ENCODE peak calls at places on chromosome 22, in four cellular contexts. C, O, D and N are unnamed samples.

GRCh38 chr22:44493206-44493605 is 4.8 kb downstream of the RTL6 start:
- DNase-seq in C (no peak), O (no peak), D (no peak), N (no peak)

GRCh38 chr22:26330971-26331625 is 98.0 kb upstream of the ASPHD2 start:
- DNase-seq in D (peak), C (peak), O (peak), N (peak)

GRCh38 chr22:37741312-37741795 is 44.5 kb downstream of the TRIOBP start:
- DNase-seq in C (no peak), O (no peak), D (no peak), N (peak)

GRCh38 chr22:44975444-44976262 is 34.2 kb downstream of the PHF21B start:
- DNase-seq in C (peak), O (peak), D (no peak), N (peak)

GRCh38 chr22:48950151-48950915 is 877.3 kb downstream of the BRD1 start:
- DNase-seq in O (no peak), D (no peak), C (no peak), N (no peak)

GRCh38 chr22:37230673-37231405 is 13.2 kb downstream of the RAC2 start:
- DNase-seq in D (peak), O (no peak), C (no peak), N (no peak)

GRCh38 chr22:36208162-36208765 is 6.7 kb upstream of the APOL4 start:
- DNase-seq in C (no peak), O (no peak), D (no peak), N (no peak)

GRCh38 chr22:17873804-17874203 is 99.5 kb upstream of the BID start:
- DNase-seq in D (no peak), C (no peak), O (no peak), N (no peak)

GRCh38 chr22:37316875-37317371 is 34.6 kb downstream of the CYTH4 start:
- DNase-seq in D (no peak), C (peak), O (peak), N (peak)

GRCh38 chr22:22848364-22848866 is 39.2 kb upstream of the IGLL5 start:
- DNase-seq in C (peak), O (peak), D (no peak), N (peak)

GRCh38 chr22:19196841-19197612 is 18.5 kb upstream of the SLC25A1 start:
- DNase-seq in C (no peak), O (no peak), D (no peak), N (no peak)

GRCh38 chr22:50307891-50308596 is 598 bp upstream of the PLXNB2 start:
- DNase-seq in D (no peak), C (no peak), O (no peak), N (no peak)

GRCh38 chr22:37345863-37346514 is 63.7 kb downstream of the CYTH4 start:
- DNase-seq in D (no peak), O (no peak), C (no peak), N (peak)

GRCh38 chr22:36291831-36292740 is 39.2 kb downstream of the APOL1 start:
- DNase-seq in C (no peak), D (no peak), O (no peak), N (no peak)

GRCh38 chr22:42462016-42462415 is 29.8 kb upstream of the NFAM1 start:
- DNase-seq in D (no peak), C (peak), O (no peak), N (peak)

GRCh38 chr22:42229455-42230149 is 40.9 kb downstream of the TCF20 start:
- DNase-seq in O (no peak), C (no peak), D (no peak), N (no peak)

GRCh38 chr22:33962409-33962808 is 42.1 kb upstream of the LARGE1 start:
- DNase-seq in C (no peak), O (no peak), D (no peak), N (no peak)

GRCh38 chr22:25627271-25627848 is 62.9 kb downstream of the GRK3 start:
- DNase-seq in D (no peak), O (no peak), C (no peak), N (peak)

GRCh38 chr22:50482107-50483074 is 1.0 kb downstream of the ADM2 start:
- DNase-seq in C (no peak), D (no peak), O (no peak), N (no peak)

GRCh38 chr22:18056161-18056666 is 21.6 kb upstream of the PEX26 start:
- DNase-seq in C (peak), O (no peak), D (no peak), N (peak)

GRCh38 chr22:31943976-31944699 is at the start of gene YWHAH:
- DNase-seq in C (peak), O (peak), D (peak), N (peak)

GRCh38 chr22:31943206-31943975 is 944 bp upstream of the YWHAH start:
- DNase-seq in O (no peak), D (no peak), C (no peak), N (no peak)

GRCh38 chr22:31945478-31945815 is 1.1 kb downstream of the YWHAH start:
- DNase-seq in O (no peak), C (no peak), D (no peak), N (no peak)

GRCh38 chr22:31945971-31946680 is 1.8 kb downstream of the YWHAH start:
- DNase-seq in O (no peak), C (peak), D (no peak), N (no peak)

DNA sequence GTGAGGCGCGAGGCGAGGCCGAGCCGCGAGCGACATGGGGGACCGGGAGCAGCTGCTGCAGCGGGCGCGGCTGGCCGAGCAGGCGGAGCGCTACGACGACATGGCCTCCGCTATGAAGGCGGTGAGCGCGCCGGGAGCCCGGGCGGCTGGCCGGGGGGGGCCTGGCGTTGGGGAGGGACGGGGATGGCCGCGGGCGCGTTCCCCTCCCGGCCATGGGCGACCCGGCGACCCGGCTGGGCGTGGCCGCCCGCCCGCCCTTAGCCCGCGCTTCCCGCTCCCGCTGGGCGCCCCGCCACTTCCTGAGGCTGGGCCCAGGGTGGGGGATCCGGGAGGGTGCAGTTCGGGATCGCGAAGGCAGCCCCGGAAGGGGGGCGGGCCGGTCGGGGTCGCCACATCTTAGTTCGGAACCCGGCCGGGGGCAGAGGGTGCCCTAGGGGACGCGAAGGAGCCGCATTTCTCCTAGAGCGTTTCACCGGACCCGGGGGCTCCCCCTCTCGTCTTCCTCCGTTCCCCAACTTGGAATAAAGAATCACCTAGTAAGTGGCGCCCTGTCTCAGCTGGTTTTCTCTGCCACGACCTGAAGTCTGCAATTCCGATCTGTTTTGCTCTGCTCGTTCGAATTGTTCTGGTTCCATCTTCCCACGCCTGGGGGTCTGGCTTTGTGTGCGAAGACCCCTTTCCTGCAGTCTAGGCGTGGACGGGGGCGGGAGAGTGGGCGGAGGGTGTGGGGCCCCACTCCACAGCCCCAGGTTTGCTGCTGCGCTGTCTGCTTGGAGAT is 554 bp downstream of the YWHAH start:
- DNase-seq in C (peak), D (no peak), O (peak), N (peak)
- TF ChIP-seq USF1 in C (no peak), D (no peak), O (no peak), N (no peak)

DNA sequence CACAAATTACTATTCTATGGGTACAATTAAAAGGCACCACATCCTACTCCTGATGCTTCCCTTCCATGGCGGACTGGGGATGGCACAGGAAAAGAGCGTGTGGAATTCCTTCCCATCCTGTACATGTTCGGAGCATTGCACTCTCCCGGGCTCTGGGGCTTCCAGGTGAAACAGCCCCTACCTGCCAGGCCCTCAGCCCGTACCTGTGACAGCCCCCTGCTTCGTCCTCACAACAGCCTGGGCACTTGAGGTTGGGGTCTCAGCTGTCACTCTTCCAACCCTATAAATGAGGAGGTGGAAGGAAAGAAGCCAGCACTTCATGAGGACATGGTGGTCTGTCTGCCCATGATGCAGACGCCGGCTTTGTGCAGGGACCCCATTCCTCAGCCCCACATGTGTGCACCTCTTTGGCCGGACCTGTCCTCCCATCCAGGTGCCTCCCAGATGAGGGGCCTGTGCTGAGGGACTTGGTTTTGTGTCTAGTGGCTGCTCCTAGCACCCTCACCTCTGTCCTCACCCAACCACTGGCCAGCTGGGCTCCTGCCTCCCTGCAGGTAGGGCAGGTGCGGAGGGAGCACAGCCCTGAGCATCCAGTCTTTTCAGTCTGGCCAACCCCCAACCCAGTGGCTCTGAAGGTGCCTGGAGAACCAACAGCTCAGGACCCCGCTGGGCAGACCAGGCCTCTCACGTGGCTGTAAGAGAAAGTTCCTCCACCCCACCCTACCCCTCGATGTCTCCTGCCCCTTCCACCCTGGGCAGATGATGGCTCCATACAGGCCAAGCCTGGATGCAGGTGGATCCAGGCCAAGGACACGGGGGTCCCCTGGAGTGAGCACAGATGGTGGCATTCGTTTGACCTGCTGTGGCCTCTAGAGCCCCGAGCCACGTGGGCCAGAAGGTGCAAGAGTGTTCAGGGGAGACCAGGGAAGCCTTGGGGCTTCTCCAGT is 23.4 kb upstream of the WNT7B start:
- DNase-seq in D (no peak), O (no peak), C (no peak), N (no peak)
- TF ChIP-seq USF1 in D (no peak), O (no peak), C (no peak), N (no peak)

DNA sequence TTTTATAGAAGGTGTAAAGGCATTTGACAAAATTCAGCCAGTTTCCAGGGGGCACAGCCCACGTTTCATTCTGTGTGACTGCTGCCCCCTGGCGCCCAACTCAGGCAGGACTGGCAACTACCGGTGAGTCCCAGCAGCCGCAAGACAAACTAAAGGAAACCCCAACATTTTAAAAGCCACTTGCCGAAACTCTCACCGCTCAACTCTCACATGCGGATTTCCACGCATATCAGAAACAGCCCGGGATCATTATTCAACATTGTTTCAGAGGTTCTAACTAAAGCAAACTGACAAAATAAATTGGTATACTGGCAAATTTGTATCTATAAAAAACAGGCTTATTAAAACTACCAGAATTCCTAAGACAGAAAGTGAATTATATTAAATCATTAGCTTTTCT is 48.2 kb downstream of the MORC2 start:
- DNase-seq in C (peak), D (peak), O (peak), N (peak)
- TF ChIP-seq USF1 in C (no peak), D (no peak), O (no peak), N (no peak)

DNA sequence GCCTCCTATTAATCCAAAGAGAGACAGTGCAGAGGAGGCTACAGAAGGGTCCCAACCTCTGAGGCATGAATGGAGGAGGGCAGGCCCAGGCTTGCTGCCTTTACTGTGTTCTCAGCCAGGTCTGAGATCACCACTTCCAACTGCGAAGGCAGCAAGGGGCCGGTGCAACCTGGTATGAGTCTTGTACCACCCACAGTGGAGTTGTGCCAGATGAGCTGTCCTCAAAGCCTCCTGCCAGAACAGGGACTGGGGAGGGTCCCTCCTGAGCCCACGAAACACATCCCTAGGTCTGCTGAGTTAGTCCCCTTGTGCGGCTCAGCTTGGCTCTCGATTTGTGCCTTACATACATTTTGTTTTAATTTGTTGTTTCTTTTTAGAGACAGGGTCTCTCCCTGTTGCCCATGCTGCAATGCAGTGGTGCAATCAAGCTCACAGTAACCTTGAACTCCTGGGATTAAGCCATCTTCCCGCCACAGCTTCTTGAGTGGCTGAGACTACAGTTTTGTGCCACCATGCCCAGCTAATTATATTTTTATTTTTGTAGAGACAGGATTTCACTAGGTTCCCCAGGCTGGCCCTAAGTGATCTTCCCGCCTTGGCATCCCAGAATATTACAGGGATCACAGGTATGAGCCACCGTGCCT is 9.3 kb downstream of the MIF start:
- DNase-seq in C (no peak), O (no peak), D (no peak), N (no peak)
- TF ChIP-seq USF1 in C (no peak), O (no peak), D (no peak), N (no peak)

DNA sequence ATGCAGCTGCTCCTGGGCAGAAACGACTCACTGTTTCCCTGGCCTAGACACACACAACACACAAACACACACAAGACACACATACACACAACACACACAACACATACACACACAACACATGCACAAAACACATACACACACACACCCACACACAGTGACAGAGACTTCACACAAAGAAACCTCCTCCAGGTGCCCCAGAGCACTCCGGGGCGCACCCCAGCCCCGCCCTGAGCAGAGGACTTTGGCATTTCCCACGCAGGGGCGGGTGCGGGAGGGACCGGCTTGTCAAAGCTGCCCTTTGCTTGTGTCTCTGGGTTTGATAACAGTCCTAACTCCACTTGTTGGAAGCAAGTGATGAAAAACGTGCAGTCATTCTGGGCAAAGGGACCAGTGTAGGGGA is 6.5 kb downstream of the APOBEC3A start:
- DNase-seq in D (no peak), C (peak), O (no peak), N (no peak)
- TF ChIP-seq USF1 in D (no peak), C (no peak), O (no peak), N (no peak)

GRCh38 chr22:30435674-30436126 is 10.1 kb downstream of the MTFP1 start:
- DNase-seq in D (no peak), C (no peak), O (no peak), N (no peak)
- TF ChIP-seq USF1 in D (no peak), C (no peak), O (no peak), N (no peak)